ENCODE peak calls at places on chromosomes 16 and 17, in eight cellular contexts. One of them, this sample, is unnamed.

GRCh38 chr17:7095642-7096041 is 15.6 kb upstream of the CLEC10A start:
- DNase-seq in transverse colon: no peak
- DNase-seq in A549: no peak
- DNase-seq in pancreas: no peak
- DNase-seq in body of pancreas: no peak
- DNase-seq in naive thymus-derived CD4-positive, alpha-beta T cell: no peak
- DNase-seq in astrocyte: no peak
- DNase-seq in mucosa of descending colon: no peak
- DNase-seq in this sample: no peak

GRCh38 chr16:87538160-87538559 is 45.3 kb upstream of the ZCCHC14 start:
- DNase-seq in transverse colon: no peak
- DNase-seq in A549: no peak
- DNase-seq in pancreas: no peak
- DNase-seq in body of pancreas: no peak
- DNase-seq in naive thymus-derived CD4-positive, alpha-beta T cell: no peak
- DNase-seq in astrocyte: peak; percentile 47
- DNase-seq in mucosa of descending colon: no peak
- DNase-seq in this sample: no peak

GRCh38 chr17:6755731-6756184 is at the start of gene XAF1:
- DNase-seq in transverse colon: peak; percentile 52
- DNase-seq in A549: no peak
- DNase-seq in pancreas: no peak
- DNase-seq in body of pancreas: no peak
- DNase-seq in naive thymus-derived CD4-positive, alpha-beta T cell: peak; percentile 55
- DNase-seq in astrocyte: no peak
- DNase-seq in mucosa of descending colon: no peak
- DNase-seq in this sample: peak; percentile 25

GRCh38 chr17:37220609-37220953 is 155.2 kb upstream of the C17orf78 start:
- DNase-seq in transverse colon: peak; percentile 9
- DNase-seq in A549: no peak
- DNase-seq in pancreas: no peak
- DNase-seq in body of pancreas: no peak
- DNase-seq in naive thymus-derived CD4-positive, alpha-beta T cell: no peak
- DNase-seq in astrocyte: no peak
- DNase-seq in mucosa of descending colon: no peak
- DNase-seq in this sample: no peak

GRCh38 chr17:35740997-35741931 is 9.8 kb downstream of the RASL10B start:
- DNase-seq in transverse colon: no peak
- DNase-seq in A549: no peak
- DNase-seq in pancreas: no peak
- DNase-seq in body of pancreas: peak; percentile 19
- DNase-seq in naive thymus-derived CD4-positive, alpha-beta T cell: no peak
- DNase-seq in astrocyte: no peak
- DNase-seq in mucosa of descending colon: no peak
- DNase-seq in this sample: no peak

GRCh38 chr17:4584125-4584834 is at the start of gene SMTNL2:
- DNase-seq in transverse colon: no peak
- DNase-seq in A549: peak; percentile 49
- DNase-seq in pancreas: no peak
- DNase-seq in body of pancreas: no peak
- DNase-seq in naive thymus-derived CD4-positive, alpha-beta T cell: no peak
- DNase-seq in astrocyte: no peak
- DNase-seq in mucosa of descending colon: peak; percentile 41
- DNase-seq in this sample: no peak

GRCh38 chr17:65487990-65488389 is 73.5 kb downstream of the AXIN2 start:
- DNase-seq in transverse colon: no peak
- DNase-seq in A549: no peak
- DNase-seq in pancreas: no peak
- DNase-seq in body of pancreas: no peak
- DNase-seq in naive thymus-derived CD4-positive, alpha-beta T cell: no peak
- DNase-seq in astrocyte: no peak
- DNase-seq in mucosa of descending colon: no peak
- DNase-seq in this sample: no peak

GRCh38 chr17:32722733-32723132 is 154.2 kb downstream of the MYO1D start:
- DNase-seq in transverse colon: no peak
- DNase-seq in A549: no peak
- DNase-seq in pancreas: no peak
- DNase-seq in body of pancreas: no peak
- DNase-seq in naive thymus-derived CD4-positive, alpha-beta T cell: no peak
- DNase-seq in astrocyte: no peak
- DNase-seq in mucosa of descending colon: no peak
- DNase-seq in this sample: no peak

GRCh38 chr17:83079340-83079747 is at the start of gene METRNL:
- DNase-seq in transverse colon: peak; percentile 87
- DNase-seq in A549: peak; percentile 77
- DNase-seq in pancreas: peak; percentile 66
- DNase-seq in body of pancreas: peak; percentile 83
- DNase-seq in naive thymus-derived CD4-positive, alpha-beta T cell: peak; percentile 29
- DNase-seq in astrocyte: no peak
- DNase-seq in mucosa of descending colon: peak; percentile 87
- DNase-seq in this sample: peak; percentile 83

GRCh38 chr17:80991645-80992076 is at the start of gene CHMP6:
- DNase-seq in transverse colon: peak; percentile 76
- DNase-seq in A549: peak; percentile 85
- DNase-seq in pancreas: peak; percentile 65
- DNase-seq in body of pancreas: peak; percentile 78
- DNase-seq in naive thymus-derived CD4-positive, alpha-beta T cell: peak; percentile 60
- DNase-seq in astrocyte: peak; percentile 66
- DNase-seq in mucosa of descending colon: peak; percentile 86
- DNase-seq in this sample: peak; percentile 82

GRCh38 chr16:6549415-6549814 is 783.2 kb upstream of the RBFOX1 start:
- DNase-seq in transverse colon: no peak
- DNase-seq in A549: no peak
- DNase-seq in pancreas: no peak
- DNase-seq in body of pancreas: no peak
- DNase-seq in naive thymus-derived CD4-positive, alpha-beta T cell: no peak
- DNase-seq in astrocyte: no peak
- DNase-seq in mucosa of descending colon: no peak
- DNase-seq in this sample: no peak

GRCh38 chr17:37107406-37108083 is 158.8 kb downstream of the AATF start:
- DNase-seq in transverse colon: no peak
- DNase-seq in A549: no peak
- DNase-seq in pancreas: peak; percentile 29
- DNase-seq in body of pancreas: peak; percentile 72
- DNase-seq in naive thymus-derived CD4-positive, alpha-beta T cell: no peak
- DNase-seq in astrocyte: peak; percentile 65
- DNase-seq in mucosa of descending colon: no peak
- DNase-seq in this sample: peak; percentile 65

GRCh38 chr16:51968756-51969155 is 578.2 kb downstream of the TOX3 start:
- DNase-seq in transverse colon: no peak
- DNase-seq in A549: no peak
- DNase-seq in pancreas: no peak
- DNase-seq in body of pancreas: no peak
- DNase-seq in naive thymus-derived CD4-positive, alpha-beta T cell: no peak
- DNase-seq in astrocyte: no peak
- DNase-seq in mucosa of descending colon: no peak
- DNase-seq in this sample: no peak

GRCh38 chr17:76772842-76773521 is 35.1 kb downstream of the MFSD11 start:
- DNase-seq in transverse colon: no peak
- DNase-seq in A549: no peak
- DNase-seq in pancreas: no peak
- DNase-seq in body of pancreas: no peak
- DNase-seq in naive thymus-derived CD4-positive, alpha-beta T cell: peak; percentile 33
- DNase-seq in astrocyte: peak; percentile 86
- DNase-seq in mucosa of descending colon: no peak
- DNase-seq in this sample: peak; percentile 82

GRCh38 chr16:51031598-51031997 is 119.5 kb downstream of the SALL1 start:
- DNase-seq in transverse colon: no peak
- DNase-seq in A549: no peak
- DNase-seq in pancreas: no peak
- DNase-seq in body of pancreas: no peak
- DNase-seq in naive thymus-derived CD4-positive, alpha-beta T cell: no peak
- DNase-seq in astrocyte: no peak
- DNase-seq in mucosa of descending colon: no peak
- DNase-seq in this sample: no peak

GRCh38 chr17:69170377-69170776 is 28.7 kb upstream of the ABCA6 start:
- DNase-seq in transverse colon: no peak
- DNase-seq in A549: no peak
- DNase-seq in pancreas: no peak
- DNase-seq in body of pancreas: no peak
- DNase-seq in naive thymus-derived CD4-positive, alpha-beta T cell: no peak
- DNase-seq in astrocyte: no peak
- DNase-seq in mucosa of descending colon: no peak
- DNase-seq in this sample: no peak

GRCh38 chr16:49049644-49050043 is 232.0 kb downstream of the CBLN1 start:
- DNase-seq in transverse colon: no peak
- DNase-seq in A549: no peak
- DNase-seq in pancreas: no peak
- DNase-seq in body of pancreas: no peak
- DNase-seq in naive thymus-derived CD4-positive, alpha-beta T cell: no peak
- DNase-seq in astrocyte: no peak
- DNase-seq in mucosa of descending colon: no peak
- DNase-seq in this sample: no peak

GRCh38 chr16:4935231-4935855 is 1.6 kb downstream of the PPL start:
- DNase-seq in transverse colon: peak; percentile 65
- DNase-seq in A549: no peak
- DNase-seq in pancreas: peak; percentile 65
- DNase-seq in body of pancreas: peak; percentile 74
- DNase-seq in naive thymus-derived CD4-positive, alpha-beta T cell: no peak
- DNase-seq in astrocyte: no peak
- DNase-seq in mucosa of descending colon: peak; percentile 85
- DNase-seq in this sample: peak; percentile 76

GRCh38 chr17:1153795-1154546 is 25.8 kb downstream of the ABR start:
- DNase-seq in transverse colon: peak; percentile 15
- DNase-seq in A549: peak; percentile 51
- DNase-seq in pancreas: peak; percentile 24
- DNase-seq in body of pancreas: peak; percentile 52
- DNase-seq in naive thymus-derived CD4-positive, alpha-beta T cell: no peak
- DNase-seq in astrocyte: peak; percentile 58
- DNase-seq in mucosa of descending colon: peak; percentile 68
- DNase-seq in this sample: peak; percentile 65

GRCh38 chr16:55528974-55529373 is 20.1 kb downstream of the LPCAT2 start:
- DNase-seq in transverse colon: no peak
- DNase-seq in A549: no peak
- DNase-seq in pancreas: no peak
- DNase-seq in body of pancreas: no peak
- DNase-seq in naive thymus-derived CD4-positive, alpha-beta T cell: no peak
- DNase-seq in astrocyte: no peak
- DNase-seq in mucosa of descending colon: no peak
- DNase-seq in this sample: no peak

GRCh38 chr16:2339521-2340484 is 725 bp downstream of the ABCA3 start:
- DNase-seq in transverse colon: peak; percentile 60
- DNase-seq in A549: peak; percentile 49
- DNase-seq in pancreas: peak; percentile 54
- DNase-seq in body of pancreas: peak; percentile 74
- DNase-seq in naive thymus-derived CD4-positive, alpha-beta T cell: peak; percentile 28
- DNase-seq in astrocyte: no peak
- DNase-seq in mucosa of descending colon: peak; percentile 75
- DNase-seq in this sample: peak; percentile 38

GRCh38 chr17:17876959-17877547 is 40.3 kb upstream of the SREBF1 start:
- DNase-seq in transverse colon: no peak
- DNase-seq in A549: no peak
- DNase-seq in pancreas: peak; percentile 39
- DNase-seq in body of pancreas: peak; percentile 55
- DNase-seq in naive thymus-derived CD4-positive, alpha-beta T cell: no peak
- DNase-seq in astrocyte: peak; percentile 36
- DNase-seq in mucosa of descending colon: peak; percentile 43
- DNase-seq in this sample: peak; percentile 26

GRCh38 chr17:67546578-67547527 is 169.8 kb downstream of the PITPNC1 start:
- DNase-seq in transverse colon: peak; percentile 79
- DNase-seq in A549: no peak
- DNase-seq in pancreas: peak; percentile 59
- DNase-seq in body of pancreas: peak; percentile 77
- DNase-seq in naive thymus-derived CD4-positive, alpha-beta T cell: no peak
- DNase-seq in astrocyte: peak; percentile 33
- DNase-seq in mucosa of descending colon: peak; percentile 85
- DNase-seq in this sample: peak; percentile 18

GRCh38 chr16:27699540-27699939 is 149.6 kb downstream of the KATNIP start:
- DNase-seq in transverse colon: no peak
- DNase-seq in A549: no peak
- DNase-seq in pancreas: no peak
- DNase-seq in body of pancreas: no peak
- DNase-seq in naive thymus-derived CD4-positive, alpha-beta T cell: no peak
- DNase-seq in astrocyte: no peak
- DNase-seq in mucosa of descending colon: no peak
- DNase-seq in this sample: no peak

GRCh38 chr16:28845173-28846079 is 722 bp downstream of the TUFM start:
- DNase-seq in transverse colon: peak; percentile 64
- DNase-seq in A549: peak; percentile 48
- DNase-seq in pancreas: no peak
- DNase-seq in body of pancreas: peak; percentile 33
- DNase-seq in naive thymus-derived CD4-positive, alpha-beta T cell: peak; percentile 29
- DNase-seq in astrocyte: no peak
- DNase-seq in mucosa of descending colon: no peak
- DNase-seq in this sample: no peak

GRCh38 chr17:21674242-21674731 is 18.0 kb upstream of the KCNJ18 start:
- DNase-seq in transverse colon: no peak
- DNase-seq in A549: no peak
- DNase-seq in pancreas: no peak
- DNase-seq in body of pancreas: no peak
- DNase-seq in naive thymus-derived CD4-positive, alpha-beta T cell: no peak
- DNase-seq in astrocyte: no peak
- DNase-seq in mucosa of descending colon: no peak
- DNase-seq in this sample: no peak
- H3K9me3 ChIP-seq in transverse colon: no peaks in the 10 kb centered on the region
- H3K9me3 ChIP-seq in A549: no peaks in the 10 kb centered on the region
- H3K9me3 ChIP-seq in pancreas: no peaks in the 10 kb centered on the region
- H3K9me3 ChIP-seq in body of pancreas: no peaks in the 10 kb centered on the region
- H3K9me3 ChIP-seq in naive thymus-derived CD4-positive, alpha-beta T cell: no peaks in the 10 kb centered on the region
- H3K9me3 ChIP-seq in astrocyte: peaks cover 28% of the 10 kb centered on the region
- H3K9me3 ChIP-seq in mucosa of descending colon: peaks cover 12% of the 10 kb centered on the region
- H3K9me3 ChIP-seq in this sample: no peaks in the 10 kb centered on the region

DNA sequence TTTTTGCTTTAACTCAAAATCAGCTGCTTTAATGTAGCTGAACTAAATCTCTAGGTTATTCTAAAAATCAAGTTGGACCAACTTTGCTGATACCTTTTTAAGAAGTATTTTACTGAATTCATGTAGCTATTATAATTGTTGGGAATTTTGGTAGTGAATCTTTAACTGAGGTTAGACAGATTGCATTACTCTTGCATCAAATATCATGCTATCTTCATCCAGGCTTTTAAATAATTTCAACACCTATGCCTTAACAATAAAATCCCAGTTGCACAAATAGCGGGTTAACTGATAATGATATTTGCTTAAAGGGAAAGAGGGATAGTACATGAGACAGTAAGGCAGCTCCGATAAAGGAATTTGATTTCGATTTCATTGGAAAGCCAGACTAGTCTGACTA is 241.3 kb upstream of the TBX2 start:
- DNase-seq in transverse colon: no peak
- DNase-seq in A549: no peak
- DNase-seq in pancreas: no peak
- DNase-seq in body of pancreas: no peak
- DNase-seq in naive thymus-derived CD4-positive, alpha-beta T cell: no peak
- DNase-seq in astrocyte: no peak
- DNase-seq in mucosa of descending colon: no peak
- DNase-seq in this sample: no peak
- H3K4me3 ChIP-seq in transverse colon: no peak overlapping the region
- H3K4me3 ChIP-seq in A549: peak overlapping the region; percentile 33
- H3K4me3 ChIP-seq in pancreas: no peak overlapping the region
- H3K4me3 ChIP-seq in body of pancreas: no peak overlapping the region
- H3K4me3 ChIP-seq in naive thymus-derived CD4-positive, alpha-beta T cell: no peak overlapping the region
- H3K4me3 ChIP-seq in astrocyte: no peak overlapping the region
- H3K4me3 ChIP-seq in mucosa of descending colon: no peak overlapping the region
- H3K4me3 ChIP-seq in this sample: no peak overlapping the region

GRCh38 chr16:79007614-79008013 is 592.9 kb downstream of the MAF start:
- DNase-seq in transverse colon: no peak
- DNase-seq in A549: no peak
- DNase-seq in pancreas: no peak
- DNase-seq in body of pancreas: no peak
- DNase-seq in naive thymus-derived CD4-positive, alpha-beta T cell: no peak
- DNase-seq in astrocyte: no peak
- DNase-seq in mucosa of descending colon: no peak
- DNase-seq in this sample: no peak
- H3K9me3 ChIP-seq in transverse colon: no peaks in the 10 kb centered on the region
- H3K9me3 ChIP-seq in A549: no peaks in the 10 kb centered on the region
- H3K9me3 ChIP-seq in pancreas: no peaks in the 10 kb centered on the region
- H3K9me3 ChIP-seq in body of pancreas: no peaks in the 10 kb centered on the region
- H3K9me3 ChIP-seq in naive thymus-derived CD4-positive, alpha-beta T cell: no peaks in the 10 kb centered on the region
- H3K9me3 ChIP-seq in astrocyte: no peaks in the 10 kb centered on the region
- H3K9me3 ChIP-seq in mucosa of descending colon: no peaks in the 10 kb centered on the region
- H3K9me3 ChIP-seq in this sample: no peaks in the 10 kb centered on the region

GRCh38 chr16:68246121-68246520 is 948 bp downstream of the PLA2G15 start:
- DNase-seq in transverse colon: no peak
- DNase-seq in A549: no peak
- DNase-seq in pancreas: no peak
- DNase-seq in body of pancreas: no peak
- DNase-seq in naive thymus-derived CD4-positive, alpha-beta T cell: no peak
- DNase-seq in astrocyte: no peak
- DNase-seq in mucosa of descending colon: peak; percentile 27
- DNase-seq in this sample: no peak
- H3K4me3 ChIP-seq in transverse colon: no peak overlapping the region
- H3K4me3 ChIP-seq in A549: no peak overlapping the region
- H3K4me3 ChIP-seq in pancreas: no peak overlapping the region
- H3K4me3 ChIP-seq in body of pancreas: no peak overlapping the region
- H3K4me3 ChIP-seq in naive thymus-derived CD4-positive, alpha-beta T cell: peak overlapping the region; percentile 99
- H3K4me3 ChIP-seq in astrocyte: peak overlapping the region; percentile 93
- H3K4me3 ChIP-seq in mucosa of descending colon: no peak overlapping the region
- H3K4me3 ChIP-seq in this sample: peak overlapping the region; percentile 82